ENCODE peak calls at places on chromosomes 1 and 21, in five cellular contexts. C is WTC11, H is lower leg skin, P is progenitor cell of endocrine pancreas, Q is endothelial cell. R is an unnamed sample.

GRCh38 chr1:111742938-111743549 is 3.8 kb upstream of the INKA2 start:
- DNase-seq in Q (no peak), C (no peak), P (no peak), H (no peak), R (no peak)

GRCh38 chr1:116764466-116764896 is 10.3 kb downstream of the CD2 start:
- DNase-seq in P (no peak), H (no peak), C (no peak), Q (no peak), R (no peak)

GRCh38 chr1:178438432-178438831 is 58.3 kb downstream of the CLEC20A start:
- DNase-seq in P (no peak), H (no peak), C (no peak), Q (no peak), R (no peak)

GRCh38 chr21:26945916-26946315 is 21.0 kb downstream of the ADAMTS5 start:
- DNase-seq in Q (no peak), P (no peak), C (no peak), H (no peak), R (no peak)

GRCh38 chr1:110508038-110508437 is 10.9 kb downstream of the KCNA10 start:
- DNase-seq in P (no peak), H (peak), Q (peak), C (peak), R (no peak)

GRCh38 chr1:208256556-208256955 is 12.4 kb upstream of the PLXNA2 start:
- DNase-seq in Q (no peak), C (no peak), H (no peak), P (no peak), R (no peak)

GRCh38 chr1:6143392-6143791 is 36.7 kb downstream of the CHD5 start:
- DNase-seq in H (no peak), P (no peak), C (no peak), Q (no peak), R (no peak)

GRCh38 chr21:33848252-33848953 is 67.2 kb downstream of the ATP5PO start:
- DNase-seq in H (no peak), Q (no peak), P (no peak), C (no peak), R (no peak)

GRCh38 chr1:228335406-228336307 is 71.0 kb downstream of the TRIM11 start:
- DNase-seq in C (no peak), P (no peak), H (no peak), Q (no peak), R (peak)

GRCh38 chr1:7491089-7491817 is 279.8 kb upstream of the VAMP3 start:
- DNase-seq in Q (no peak), H (no peak), P (no peak), C (no peak), R (no peak)

GRCh38 chr21:14383596-14384210 is 757 bp upstream of the HSPA13 start:
- DNase-seq in C (no peak), H (no peak), Q (no peak), P (no peak), R (no peak)

GRCh38 chr21:25561668-25562641 is 45.3 kb downstream of the MRPL39 start:
- DNase-seq in P (peak), C (peak), Q (peak), H (no peak), R (no peak)
- TF ChIP-seq CTCF in P (peak), C (no peak), Q (no peak), H (no peak), R (peak)

GRCh38 chr1:8814870-8815269 is 2.6 kb downstream of the RERE start:
- DNase-seq in C (no peak), P (no peak), H (no peak), Q (peak), R (peak)
- TF ChIP-seq CTCF in C (no peak), P (peak), H (no peak), Q (no peak), R (no peak)

GRCh38 chr1:43930168-43930948 is 3.2 kb upstream of the ARTN start:
- DNase-seq in Q (peak), H (no peak), C (peak), P (no peak), R (no peak)
- TF ChIP-seq CTCF in Q (peak), H (no peak), C (peak), P (peak), R (peak)

DNA sequence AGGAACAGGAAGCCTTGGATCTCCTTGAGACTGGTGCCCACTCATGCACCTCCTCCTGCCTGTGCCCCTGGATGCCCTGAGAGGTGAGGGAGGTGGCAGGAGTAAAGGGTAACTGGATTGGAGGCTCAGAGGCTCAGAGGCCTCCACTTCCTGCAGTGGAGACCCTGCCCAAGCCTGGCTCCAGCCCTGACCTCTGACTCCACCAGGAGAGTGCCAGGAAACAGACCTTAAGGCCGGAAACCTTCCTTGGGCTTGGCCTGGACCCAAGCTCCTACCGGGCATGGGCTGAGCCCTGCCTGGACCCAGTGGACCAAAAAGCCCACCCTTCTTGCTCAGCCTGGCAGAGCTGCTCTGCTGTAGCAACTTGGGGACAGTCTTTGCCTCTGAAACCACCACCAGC is 15.0 kb upstream of the CELA3B start:
- DNase-seq in C (no peak), P (no peak), Q (no peak), H (no peak), R (no peak)
- TF ChIP-seq CTCF in C (no peak), P (no peak), Q (no peak), H (no peak), R (no peak)

GRCh38 chr1:15687446-15687845 is 3.3 kb downstream of the PLEKHM2 start:
- DNase-seq in C (no peak), P (no peak), H (no peak), Q (no peak), R (no peak)

GRCh38 chr1:15684468-15685283 is 556 bp downstream of the PLEKHM2 start:
- DNase-seq in P (peak), Q (peak), C (peak), H (no peak), R (no peak)

GRCh38 chr1:15684042-15684461 is at the start of gene PLEKHM2:
- DNase-seq in P (no peak), H (no peak), Q (peak), C (no peak), R (no peak)

GRCh38 chr1:15683411-15684039 is 595 bp upstream of the PLEKHM2 start:
- DNase-seq in P (no peak), H (no peak), Q (no peak), C (no peak), R (no peak)

GRCh38 chr1:15685820-15686219 is 1.7 kb downstream of the PLEKHM2 start:
- DNase-seq in P (no peak), C (no peak), H (no peak), Q (no peak), R (no peak)
- TF ChIP-seq CTCF in P (no peak), C (no peak), H (no peak), Q (no peak), R (no peak)

GRCh38 chr1:241485554-241485992 is 34.0 kb downstream of the FH start:
- DNase-seq in P (no peak), Q (no peak), H (no peak), C (no peak), R (no peak)
- TF ChIP-seq CTCF in P (peak), Q (peak), H (no peak), C (peak), R (peak)

DNA sequence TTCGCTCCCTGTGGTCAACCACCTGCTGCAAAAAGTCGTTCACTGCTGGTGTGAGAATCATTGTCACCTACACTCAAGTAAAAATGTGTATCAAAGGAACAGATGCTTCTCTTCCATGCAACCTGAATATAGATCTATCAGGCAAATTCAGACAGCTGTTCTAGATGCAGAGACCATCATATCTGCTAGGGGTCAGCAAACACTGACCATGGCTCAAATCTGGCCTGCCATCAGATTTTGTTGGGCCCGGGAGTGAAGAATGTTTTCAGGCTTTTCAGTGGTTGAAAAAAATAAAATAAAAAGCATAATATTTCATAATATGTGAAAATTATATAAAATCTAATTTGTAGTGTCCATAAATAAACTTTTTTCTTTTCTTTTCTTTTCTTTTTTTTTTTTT is 199.6 kb downstream of the RGS7 start:
- DNase-seq in Q (peak), H (no peak), C (no peak), P (no peak), R (no peak)
- TF ChIP-seq CTCF in Q (no peak), H (no peak), C (no peak), P (peak), R (no peak)

DNA sequence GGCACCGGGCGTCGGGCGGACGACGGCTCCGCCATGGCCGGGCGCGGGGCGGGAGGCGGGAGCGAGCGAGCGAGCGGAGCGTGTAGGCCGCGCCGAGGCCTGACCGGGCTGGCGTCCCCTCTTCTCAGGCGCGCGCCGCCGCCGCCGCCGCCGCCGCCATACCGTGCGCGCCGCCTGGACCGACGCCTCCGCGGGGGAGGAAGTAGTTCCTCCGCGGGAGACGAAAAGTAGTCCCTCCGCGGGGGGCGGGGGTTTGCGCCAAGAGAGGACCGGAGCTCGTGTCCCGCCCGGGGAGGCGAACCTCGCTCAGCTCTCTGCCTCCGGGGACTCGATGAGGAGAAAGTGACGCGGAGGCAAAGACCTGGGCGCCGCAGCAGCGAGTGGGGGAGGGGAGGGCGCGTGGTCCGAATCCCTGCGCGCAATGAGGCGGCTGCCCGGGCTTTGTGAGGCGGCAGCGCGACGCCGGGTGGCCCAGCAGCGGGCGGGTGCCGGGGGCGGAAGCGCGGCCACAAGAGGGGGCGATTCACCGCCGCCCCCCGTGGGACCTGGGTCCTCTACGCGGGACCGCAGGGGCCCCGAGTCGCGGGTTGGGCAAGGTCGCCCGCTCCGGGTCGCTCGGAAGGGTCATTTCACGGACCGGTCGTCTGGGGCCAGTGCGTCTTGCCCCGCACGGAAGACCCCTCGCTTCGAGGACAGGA is at the start of gene BRWD1:
- DNase-seq in P (peak), H (peak), C (peak), Q (peak), R (peak)
- TF ChIP-seq CTCF in P (peak), H (peak), C (no peak), Q (no peak), R (peak)

R was measured in type B pancreatic cell.